ENCODE peak calls at places on chromosomes 12 and 14, in five cellular contexts. A is HuH-7, Q is fibroblast of lung, H is ELF-1, S is natural killer cell. V is an unnamed sample.

GRCh38 chr12:101855364-101855884 is 22.0 kb upstream of the DRAM1 start:
- DNase-seq in A (no peak), Q (peak; percentile 58), H (peak; percentile 24), S (no peak), V (no peak)

GRCh38 chr12:86597431-86597830 is 341.2 kb upstream of the MGAT4C start:
- DNase-seq in A (no peak), Q (no peak), H (no peak), S (no peak), V (no peak)

GRCh38 chr12:42886160-42886559 is 296.6 kb upstream of the PRICKLE1 start:
- DNase-seq in A (no peak), Q (no peak), H (no peak), S (no peak), V (no peak)

GRCh38 chr12:90298289-90298948 is 589.8 kb upstream of the ATP2B1 start:
- DNase-seq in A (no peak), Q (no peak), H (no peak), S (no peak), V (no peak)

GRCh38 chr14:59363545-59364226 is 101.5 kb downstream of the GPR135 start:
- DNase-seq in A (no peak), Q (peak; percentile 57), H (no peak), S (no peak), V (peak; percentile 58)

GRCh38 chr12:68001486-68002466 is 12.5 kb downstream of the IFNG-AS1 start:
- DNase-seq in A (no peak), Q (peak; percentile 2), H (no peak), S (no peak), V (no peak)

GRCh38 chr14:101587403-101587998 is 26.2 kb downstream of the DIO3 start:
- DNase-seq in A (no peak), Q (peak; percentile 3), H (no peak), S (no peak), V (no peak)

GRCh38 chr12:124381454-124382207 is 86.7 kb downstream of the RFLNA start:
- DNase-seq in A (no peak), Q (peak; percentile 84), H (peak; percentile 68), S (no peak), V (peak; percentile 99)

GRCh38 chr12:77847060-77847541 is 16.4 kb downstream of the NAV3 start:
- DNase-seq in A (no peak), Q (peak; percentile 64), H (no peak), S (no peak), V (no peak)

GRCh38 chr14:24436355-24437019 is 6.1 kb downstream of the SDR39U1 start:
- DNase-seq in A (peak; percentile 56), Q (peak; percentile 61), H (peak; percentile 42), S (no peak), V (peak; percentile 63)

GRCh38 chr12:20711846-20712245 is 16.7 kb downstream of the SLCO1C1 start:
- DNase-seq in A (no peak), Q (no peak), H (no peak), S (no peak), V (no peak)

GRCh38 chr12:29039013-29039412 is 110.1 kb upstream of the FAR2 start:
- DNase-seq in A (no peak), Q (peak; percentile 51), H (no peak), S (no peak), V (no peak)

GRCh38 chr12:130214686-130215370 is 52.6 kb downstream of the FZD10 start:
- DNase-seq in A (no peak), Q (no peak), H (no peak), S (no peak), V (no peak)

V was measured in PC-9.